ENCODE peak calls at places on chromosomes 11 and 22, in ten cellular contexts. M is activated CD8-positive, alpha-beta T cell treated with anti-CD3 and anti-CD28 coated beads for 36 hours; X is stimulated activated naive CD8-positive, alpha-beta T cell treated with anti-CD3 and anti-CD28 coated beads, Interleukin-15, Interleukin-2, amounts not matched to agents 100 U/mL and 50 U/mL, for 24 hours; I is right cardiac atrium; K is activated B cell treated with CpG ODN at 0.5 μM for 24 hours; R is HepG2; U is right lobe of liver; P is body of pancreas; J is T-helper 17 cell; Q is natural killer cell treated with Interleukin-12 subunit alpha and Interleukin-12 subunit beta and Interleukin-15 and Interleukin-18, amount 100 ng/mL, for 72 hours. Z is an unnamed sample.

GRCh38 chr11:1667906-1668305 is 29.1 kb upstream of the KRTAP5-6 start:
- ATAC-seq in K (no peak), J (no peak), R (no peak), Q (no peak), I (peak; percentile 63), M (no peak), X (no peak), P (peak; percentile 9), U (peak; percentile 26), Z (no peak)

GRCh38 chr11:105923814-105924213 is 98.2 kb downstream of the MSANTD4 start:
- ATAC-seq in Q (no peak), R (no peak), U (no peak), I (no peak), M (no peak), K (no peak), J (no peak), P (no peak), X (no peak), Z (no peak)

GRCh38 chr22:35394011-35394312 is 6.0 kb upstream of the MCM5 start:
- ATAC-seq in P (no peak), U (no peak), K (no peak), Q (no peak), I (peak; percentile 38), X (no peak), J (no peak), R (no peak), M (no peak), Z (no peak)

GRCh38 chr11:44746894-44747293 is 20.1 kb downstream of the TSPAN18 start:
- ATAC-seq in K (no peak), M (no peak), P (no peak), I (peak; percentile 74), U (no peak), Q (no peak), J (peak; percentile 11), X (no peak), R (no peak), Z (no peak)

GRCh38 chr11:107017104-107017432 is 1.2 kb downstream of the GUCY1A2 start:
- ATAC-seq in I (no peak), R (no peak), X (no peak), U (no peak), Q (no peak), P (no peak), J (no peak), M (no peak), K (no peak), Z (no peak)

GRCh38 chr11:83319346-83319745 is 33.2 kb upstream of the CCDC90B start:
- ATAC-seq in U (no peak), Q (no peak), P (no peak), M (no peak), X (no peak), J (no peak), K (no peak), I (no peak), R (no peak), Z (no peak)

GRCh38 chr11:62555464-62556092 is 9.0 kb upstream of the AHNAK start:
- ATAC-seq in I (no peak), M (peak; percentile 15), X (peak; percentile 17), R (no peak), U (no peak), J (peak; percentile 60), P (no peak), Q (peak; percentile 6), K (peak; percentile 52), Z (peak; percentile 31)

GRCh38 chr11:122656631-122657101 is 1.1 kb downstream of the UBASH3B start:
- ATAC-seq in R (peak; percentile 57), X (peak; percentile 64), Q (peak; percentile 7), K (peak; percentile 25), I (peak; percentile 2), M (peak; percentile 45), P (peak; percentile 15), U (peak; percentile 7), J (peak; percentile 41), Z (peak; percentile 34)

GRCh38 chr11:554428-554823 is 6.1 kb downstream of the LMNTD2 start:
- ATAC-seq in X (no peak), I (no peak), Q (no peak), M (no peak), R (peak; percentile 1), U (peak; percentile 1), J (no peak), K (no peak), P (peak; percentile 6), Z (no peak)

GRCh38 chr11:114308689-114309089 is 12.5 kb downstream of the NNMT start:
- ATAC-seq in I (peak; percentile 76), P (peak; percentile 61), M (no peak), U (peak; percentile 76), J (no peak), K (no peak), R (peak; percentile 43), Q (no peak), X (no peak), Z (no peak)

GRCh38 chr11:108931168-108931567 is 266.3 kb downstream of the DDX10 start:
- ATAC-seq in M (no peak), U (no peak), P (no peak), K (no peak), I (no peak), Q (no peak), J (no peak), X (no peak), R (no peak), Z (no peak)

GRCh38 chr11:58301576-58301975 is 33.5 kb upstream of the OR10W1 start:
- ATAC-seq in Q (no peak), U (no peak), I (no peak), R (no peak), K (no peak), X (no peak), P (no peak), M (no peak), J (no peak), Z (no peak)

GRCh38 chr11:38014405-38014804 is 1416.4 kb upstream of the RAG2 start:
- ATAC-seq in X (no peak), U (no peak), Q (no peak), R (no peak), J (no peak), K (no peak), P (no peak), I (peak; percentile 91), M (no peak), Z (no peak)

GRCh38 chr22:23156286-23156685 is 11.0 kb downstream of the RAB36 start:
- ATAC-seq in J (no peak), R (peak; percentile 40), K (no peak), U (no peak), M (no peak), P (no peak), X (no peak), I (no peak), Q (no peak), Z (no peak)

GRCh38 chr11:65962136-65962564 is 616 bp downstream of the SART1 start:
- ATAC-seq in U (no peak), X (no peak), R (peak; percentile 32), I (no peak), Q (no peak), P (no peak), K (no peak), M (no peak), J (no peak), Z (no peak)

GRCh38 chr11:118398797-118399564 is 2.4 kb upstream of the ATP5MG start:
- ATAC-seq in U (no peak), M (peak; percentile 81), R (no peak), P (no peak), X (peak; percentile 81), Q (peak; percentile 83), I (no peak), K (peak; percentile 28), J (peak; percentile 87), Z (peak; percentile 86)

GRCh38 chr22:32796865-32797573 is 4.5 kb upstream of the TIMP3 start:
- ATAC-seq in I (peak; percentile 57), P (peak; percentile 66), J (peak; percentile 73), K (no peak), R (peak; percentile 76), U (peak; percentile 75), M (peak; percentile 94), Q (peak; percentile 65), X (peak; percentile 79), Z (peak; percentile 69)

GRCh38 chr22:18000441-18001039 is 23.8 kb downstream of the MICAL3 start:
- ATAC-seq in Q (no peak), U (no peak), P (no peak), X (no peak), K (peak; percentile 4), R (peak; percentile 38), M (no peak), I (no peak), J (peak; percentile 53), Z (no peak)

GRCh38 chr11:63802637-63803414 is 10.4 kb upstream of the SPINDOC start:
- ATAC-seq in X (no peak), J (no peak), Q (no peak), I (no peak), M (no peak), U (no peak), K (no peak), R (no peak), P (no peak), Z (no peak)

GRCh38 chr11:122173587-122173986 is 57.6 kb upstream of the BLID start:
- ATAC-seq in I (peak; percentile 24), P (no peak), J (no peak), M (no peak), Q (no peak), U (no peak), X (no peak), R (no peak), K (no peak), Z (no peak)

Z was measured in activated CD4-positive, CD25-positive, alpha-beta regulatory T cell treated with anti-CD3 and anti-CD28 coated beads, Interleukin-2, amount 50 U/mL, for 24 hours.